ENCODE peak calls at places on chromosomes 6 and 20, in nine cellular contexts. One of them, this sample, is unnamed.

GRCh38 chr20:56736285-56736857 is 107.3 kb downstream of the TFAP2C start:
- DNase-seq in mammary epithelial cell: no peak
- DNase-seq in OCI-LY7: no peak
- DNase-seq in RWPE1: no peak
- DNase-seq in CD8-positive, alpha-beta T cell: no peak
- DNase-seq in HFFc6: no peak
- DNase-seq in astrocyte of the spinal cord: no peak
- DNase-seq in progenitor cell of endocrine pancreas: no peak
- DNase-seq in fibroblast of lung: no peak
- DNase-seq in this sample: no peak

GRCh38 chr6:86273936-86274335 is 631.2 kb upstream of the SYNCRIP start:
- DNase-seq in mammary epithelial cell: no peak
- DNase-seq in OCI-LY7: no peak
- DNase-seq in RWPE1: no peak
- DNase-seq in CD8-positive, alpha-beta T cell: no peak
- DNase-seq in HFFc6: no peak
- DNase-seq in astrocyte of the spinal cord: no peak
- DNase-seq in progenitor cell of endocrine pancreas: no peak
- DNase-seq in fibroblast of lung: no peak
- DNase-seq in this sample: no peak

GRCh38 chr6:36269834-36270705 is at the start of gene PNPLA1:
- DNase-seq in mammary epithelial cell: peak; percentile 77
- DNase-seq in OCI-LY7: no peak
- DNase-seq in RWPE1: peak; percentile 46
- DNase-seq in CD8-positive, alpha-beta T cell: no peak
- DNase-seq in HFFc6: no peak
- DNase-seq in astrocyte of the spinal cord: no peak
- DNase-seq in progenitor cell of endocrine pancreas: no peak
- DNase-seq in fibroblast of lung: no peak
- DNase-seq in this sample: no peak

GRCh38 chr6:108606130-108606797 is 45.5 kb downstream of the FOXO3 start:
- DNase-seq in mammary epithelial cell: no peak
- DNase-seq in OCI-LY7: no peak
- DNase-seq in RWPE1: no peak
- DNase-seq in CD8-positive, alpha-beta T cell: no peak
- DNase-seq in HFFc6: no peak
- DNase-seq in astrocyte of the spinal cord: no peak
- DNase-seq in progenitor cell of endocrine pancreas: no peak
- DNase-seq in fibroblast of lung: peak; percentile 28
- DNase-seq in this sample: no peak

GRCh38 chr6:111291860-111292259 is 191.2 kb downstream of the REV3L start:
- DNase-seq in mammary epithelial cell: no peak
- DNase-seq in OCI-LY7: no peak
- DNase-seq in RWPE1: no peak
- DNase-seq in CD8-positive, alpha-beta T cell: no peak
- DNase-seq in HFFc6: no peak
- DNase-seq in astrocyte of the spinal cord: no peak
- DNase-seq in progenitor cell of endocrine pancreas: no peak
- DNase-seq in fibroblast of lung: no peak
- DNase-seq in this sample: no peak

GRCh38 chr6:119331676-119332286 is 17.8 kb downstream of the MAN1A1 start:
- DNase-seq in mammary epithelial cell: no peak
- DNase-seq in OCI-LY7: no peak
- DNase-seq in RWPE1: no peak
- DNase-seq in CD8-positive, alpha-beta T cell: no peak
- DNase-seq in HFFc6: no peak
- DNase-seq in astrocyte of the spinal cord: no peak
- DNase-seq in progenitor cell of endocrine pancreas: no peak
- DNase-seq in fibroblast of lung: no peak
- DNase-seq in this sample: no peak

GRCh38 chr6:90121982-90122381 is 174.7 kb downstream of the BACH2 start:
- DNase-seq in mammary epithelial cell: peak; percentile 87
- DNase-seq in OCI-LY7: peak; percentile 31
- DNase-seq in RWPE1: peak; percentile 54
- DNase-seq in CD8-positive, alpha-beta T cell: no peak
- DNase-seq in HFFc6: peak; percentile 4
- DNase-seq in astrocyte of the spinal cord: no peak
- DNase-seq in progenitor cell of endocrine pancreas: no peak
- DNase-seq in fibroblast of lung: peak; percentile 68
- DNase-seq in this sample: no peak

GRCh38 chr6:116406678-116407345 is 36.1 kb downstream of the DSE start:
- DNase-seq in mammary epithelial cell: no peak
- DNase-seq in OCI-LY7: no peak
- DNase-seq in RWPE1: no peak
- DNase-seq in CD8-positive, alpha-beta T cell: no peak
- DNase-seq in HFFc6: peak; percentile 49
- DNase-seq in astrocyte of the spinal cord: peak; percentile 81
- DNase-seq in progenitor cell of endocrine pancreas: no peak
- DNase-seq in fibroblast of lung: peak; percentile 90
- DNase-seq in this sample: no peak

GRCh38 chr20:401682-402495 is 6.2 kb upstream of the RBCK1 start:
- DNase-seq in mammary epithelial cell: peak; percentile 100
- DNase-seq in OCI-LY7: peak; percentile 74
- DNase-seq in RWPE1: peak; percentile 87
- DNase-seq in CD8-positive, alpha-beta T cell: no peak
- DNase-seq in HFFc6: no peak
- DNase-seq in astrocyte of the spinal cord: peak; percentile 55
- DNase-seq in progenitor cell of endocrine pancreas: no peak
- DNase-seq in fibroblast of lung: peak; percentile 48
- DNase-seq in this sample: no peak

GRCh38 chr20:38303908-38304379 is at the start of gene BPI:
- DNase-seq in mammary epithelial cell: no peak
- DNase-seq in OCI-LY7: no peak
- DNase-seq in RWPE1: no peak
- DNase-seq in CD8-positive, alpha-beta T cell: no peak
- DNase-seq in HFFc6: no peak
- DNase-seq in astrocyte of the spinal cord: peak; percentile 64
- DNase-seq in progenitor cell of endocrine pancreas: no peak
- DNase-seq in fibroblast of lung: peak; percentile 48
- DNase-seq in this sample: no peak

GRCh38 chr6:107866606-107867301 is 42.6 kb upstream of the SCML4 start:
- DNase-seq in mammary epithelial cell: peak; percentile 34
- DNase-seq in OCI-LY7: peak; percentile 57
- DNase-seq in RWPE1: peak; percentile 27
- DNase-seq in CD8-positive, alpha-beta T cell: no peak
- DNase-seq in HFFc6: peak; percentile 22
- DNase-seq in astrocyte of the spinal cord: peak; percentile 27
- DNase-seq in progenitor cell of endocrine pancreas: no peak
- DNase-seq in fibroblast of lung: peak; percentile 14
- DNase-seq in this sample: no peak

GRCh38 chr6:21933351-21933750 is 339.8 kb downstream of the SOX4 start:
- DNase-seq in mammary epithelial cell: no peak
- DNase-seq in OCI-LY7: no peak
- DNase-seq in RWPE1: no peak
- DNase-seq in CD8-positive, alpha-beta T cell: no peak
- DNase-seq in HFFc6: no peak
- DNase-seq in astrocyte of the spinal cord: no peak
- DNase-seq in progenitor cell of endocrine pancreas: no peak
- DNase-seq in fibroblast of lung: no peak
- DNase-seq in this sample: no peak

GRCh38 chr6:3381233-3382065 is 75.4 kb downstream of the SLC22A23 start:
- DNase-seq in mammary epithelial cell: no peak
- DNase-seq in OCI-LY7: no peak
- DNase-seq in RWPE1: no peak
- DNase-seq in CD8-positive, alpha-beta T cell: no peak
- DNase-seq in HFFc6: no peak
- DNase-seq in astrocyte of the spinal cord: no peak
- DNase-seq in progenitor cell of endocrine pancreas: no peak
- DNase-seq in fibroblast of lung: peak; percentile 27
- DNase-seq in this sample: no peak

GRCh38 chr6:129498556-129498940 is 211.4 kb downstream of the ARHGAP18 start:
- DNase-seq in mammary epithelial cell: peak; percentile 70
- DNase-seq in OCI-LY7: no peak
- DNase-seq in RWPE1: peak; percentile 36
- DNase-seq in CD8-positive, alpha-beta T cell: no peak
- DNase-seq in HFFc6: peak; percentile 81
- DNase-seq in astrocyte of the spinal cord: no peak
- DNase-seq in progenitor cell of endocrine pancreas: no peak
- DNase-seq in fibroblast of lung: peak; percentile 65
- DNase-seq in this sample: no peak

GRCh38 chr20:13649548-13649947 is 10.8 kb upstream of the TASP1 start:
- DNase-seq in mammary epithelial cell: no peak
- DNase-seq in OCI-LY7: no peak
- DNase-seq in RWPE1: no peak
- DNase-seq in CD8-positive, alpha-beta T cell: no peak
- DNase-seq in HFFc6: no peak
- DNase-seq in astrocyte of the spinal cord: no peak
- DNase-seq in progenitor cell of endocrine pancreas: no peak
- DNase-seq in fibroblast of lung: peak; percentile 55
- DNase-seq in this sample: peak; percentile 60

GRCh38 chr6:140711019-140711613 is 1336.7 kb upstream of the CITED2 start:
- DNase-seq in mammary epithelial cell: no peak
- DNase-seq in OCI-LY7: peak; percentile 68
- DNase-seq in RWPE1: no peak
- DNase-seq in CD8-positive, alpha-beta T cell: no peak
- DNase-seq in HFFc6: no peak
- DNase-seq in astrocyte of the spinal cord: no peak
- DNase-seq in progenitor cell of endocrine pancreas: no peak
- DNase-seq in fibroblast of lung: no peak
- DNase-seq in this sample: no peak

GRCh38 chr20:63171991-63172390 is 43.9 kb downstream of the YTHDF1 start:
- DNase-seq in mammary epithelial cell: no peak
- DNase-seq in OCI-LY7: no peak
- DNase-seq in RWPE1: no peak
- DNase-seq in CD8-positive, alpha-beta T cell: no peak
- DNase-seq in HFFc6: no peak
- DNase-seq in astrocyte of the spinal cord: no peak
- DNase-seq in progenitor cell of endocrine pancreas: no peak
- DNase-seq in fibroblast of lung: no peak
- DNase-seq in this sample: no peak

GRCh38 chr20:63168861-63169260 is 47.1 kb downstream of the YTHDF1 start:
- DNase-seq in mammary epithelial cell: no peak
- DNase-seq in OCI-LY7: no peak
- DNase-seq in RWPE1: no peak
- DNase-seq in CD8-positive, alpha-beta T cell: no peak
- DNase-seq in HFFc6: no peak
- DNase-seq in astrocyte of the spinal cord: no peak
- DNase-seq in progenitor cell of endocrine pancreas: no peak
- DNase-seq in fibroblast of lung: no peak
- DNase-seq in this sample: no peak

GRCh38 chr20:63167026-63167917 is 48.7 kb downstream of the YTHDF1 start:
- DNase-seq in mammary epithelial cell: no peak
- DNase-seq in OCI-LY7: no peak
- DNase-seq in RWPE1: no peak
- DNase-seq in CD8-positive, alpha-beta T cell: no peak
- DNase-seq in HFFc6: no peak
- DNase-seq in astrocyte of the spinal cord: no peak
- DNase-seq in progenitor cell of endocrine pancreas: no peak
- DNase-seq in fibroblast of lung: no peak
- DNase-seq in this sample: no peak

GRCh38 chr20:63167918-63168520 is 47.9 kb downstream of the YTHDF1 start:
- DNase-seq in mammary epithelial cell: no peak
- DNase-seq in OCI-LY7: no peak
- DNase-seq in RWPE1: no peak
- DNase-seq in CD8-positive, alpha-beta T cell: no peak
- DNase-seq in HFFc6: no peak
- DNase-seq in astrocyte of the spinal cord: no peak
- DNase-seq in progenitor cell of endocrine pancreas: no peak
- DNase-seq in fibroblast of lung: no peak
- DNase-seq in this sample: no peak

DNA sequence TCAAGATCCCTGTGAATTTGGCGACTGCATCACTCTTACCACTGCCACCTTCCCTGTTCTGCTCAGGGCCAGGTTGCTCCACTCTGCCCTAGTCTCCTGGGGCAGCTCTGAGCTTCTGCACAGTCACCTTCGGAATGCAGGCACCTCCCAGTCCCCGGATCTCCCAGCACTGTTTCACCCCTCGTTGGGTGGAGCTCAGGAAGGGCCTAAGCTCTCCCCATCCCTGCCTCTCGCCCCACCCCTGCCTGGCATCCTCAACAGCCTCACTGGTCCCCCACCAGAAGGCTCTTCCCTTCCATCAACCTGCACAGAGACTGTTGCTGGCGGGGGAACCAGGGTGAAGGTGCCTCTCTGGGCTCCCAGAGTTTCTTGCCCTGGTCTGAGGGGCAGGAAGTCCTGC is 46.2 kb downstream of the YTHDF1 start:
- DNase-seq in mammary epithelial cell: no peak
- DNase-seq in OCI-LY7: no peak
- DNase-seq in RWPE1: no peak
- DNase-seq in CD8-positive, alpha-beta T cell: no peak
- DNase-seq in HFFc6: no peak
- DNase-seq in astrocyte of the spinal cord: no peak
- DNase-seq in progenitor cell of endocrine pancreas: no peak
- DNase-seq in fibroblast of lung: no peak
- DNase-seq in this sample: no peak
- TF ChIP-seq CTCF in mammary epithelial cell: no peak
- TF ChIP-seq CTCF in OCI-LY7: no peak
- TF ChIP-seq CTCF in RWPE1: no peak
- TF ChIP-seq CTCF in CD8-positive, alpha-beta T cell: no peak
- TF ChIP-seq CTCF in HFFc6: no peak
- TF ChIP-seq CTCF in astrocyte of the spinal cord: no peak
- TF ChIP-seq CTCF in progenitor cell of endocrine pancreas: no peak
- TF ChIP-seq CTCF in fibroblast of lung: no peak
- TF ChIP-seq CTCF in this sample: no peak

GRCh38 chr6:143337201-143337949 is 113.1 kb downstream of the ADAT2 start:
- DNase-seq in mammary epithelial cell: no peak
- DNase-seq in OCI-LY7: peak; percentile 47
- DNase-seq in RWPE1: no peak
- DNase-seq in CD8-positive, alpha-beta T cell: peak; percentile 70
- DNase-seq in HFFc6: no peak
- DNase-seq in astrocyte of the spinal cord: no peak
- DNase-seq in progenitor cell of endocrine pancreas: peak; percentile 33
- DNase-seq in fibroblast of lung: no peak
- DNase-seq in this sample: peak; percentile 61
- TF ChIP-seq CTCF in mammary epithelial cell: peak; percentile 44
- TF ChIP-seq CTCF in OCI-LY7: peak; percentile 80
- TF ChIP-seq CTCF in RWPE1: no peak
- TF ChIP-seq CTCF in CD8-positive, alpha-beta T cell: peak; percentile 36
- TF ChIP-seq CTCF in HFFc6: peak; percentile 75
- TF ChIP-seq CTCF in astrocyte of the spinal cord: peak; percentile 54
- TF ChIP-seq CTCF in progenitor cell of endocrine pancreas: peak; percentile 54
- TF ChIP-seq CTCF in fibroblast of lung: peak; percentile 15
- TF ChIP-seq CTCF in this sample: peak; percentile 39

DNA sequence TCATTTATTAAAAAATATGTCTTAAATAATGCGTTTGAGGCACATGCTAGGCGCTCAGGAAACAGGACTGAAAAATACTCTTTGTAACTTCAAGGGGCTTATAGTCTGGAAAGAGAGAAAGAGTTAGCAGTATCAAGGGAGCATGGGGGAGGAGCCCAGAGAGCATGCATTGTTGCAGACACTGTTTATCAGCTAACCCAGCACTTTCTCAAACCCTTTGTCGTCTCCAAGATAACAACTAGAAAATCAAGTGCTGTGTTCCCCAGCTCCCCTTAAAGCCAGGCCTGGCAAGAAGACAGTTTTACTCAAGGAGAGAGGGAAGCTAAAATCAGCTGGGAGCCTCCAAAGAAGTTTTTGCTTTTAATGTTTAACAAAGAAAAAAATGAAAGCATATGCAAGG is 98.4 kb downstream of the PERP start:
- DNase-seq in mammary epithelial cell: no peak
- DNase-seq in OCI-LY7: no peak
- DNase-seq in RWPE1: no peak
- DNase-seq in CD8-positive, alpha-beta T cell: no peak
- DNase-seq in HFFc6: no peak
- DNase-seq in astrocyte of the spinal cord: no peak
- DNase-seq in progenitor cell of endocrine pancreas: no peak
- DNase-seq in fibroblast of lung: no peak
- DNase-seq in this sample: no peak
- TF ChIP-seq CTCF in mammary epithelial cell: no peak
- TF ChIP-seq CTCF in OCI-LY7: no peak
- TF ChIP-seq CTCF in RWPE1: no peak
- TF ChIP-seq CTCF in CD8-positive, alpha-beta T cell: no peak
- TF ChIP-seq CTCF in HFFc6: no peak
- TF ChIP-seq CTCF in astrocyte of the spinal cord: no peak
- TF ChIP-seq CTCF in progenitor cell of endocrine pancreas: no peak
- TF ChIP-seq CTCF in fibroblast of lung: no peak
- TF ChIP-seq CTCF in this sample: no peak

GRCh38 chr6:157549468-157549745 is 168.4 kb downstream of the ZDHHC14 start:
- DNase-seq in mammary epithelial cell: no peak
- DNase-seq in OCI-LY7: no peak
- DNase-seq in RWPE1: no peak
- DNase-seq in CD8-positive, alpha-beta T cell: no peak
- DNase-seq in HFFc6: no peak
- DNase-seq in astrocyte of the spinal cord: no peak
- DNase-seq in progenitor cell of endocrine pancreas: no peak
- DNase-seq in fibroblast of lung: no peak
- DNase-seq in this sample: no peak
- TF ChIP-seq CTCF in mammary epithelial cell: no peak
- TF ChIP-seq CTCF in OCI-LY7: no peak
- TF ChIP-seq CTCF in RWPE1: no peak
- TF ChIP-seq CTCF in CD8-positive, alpha-beta T cell: no peak
- TF ChIP-seq CTCF in HFFc6: no peak
- TF ChIP-seq CTCF in astrocyte of the spinal cord: no peak
- TF ChIP-seq CTCF in progenitor cell of endocrine pancreas: no peak
- TF ChIP-seq CTCF in fibroblast of lung: no peak
- TF ChIP-seq CTCF in this sample: no peak